ENCODE peak calls at places on chromosomes 2 and 18, in five cellular contexts. T is GM13977, W is ACHN, V is M059J, I is T-helper 2 cell. X is an unnamed sample.

GRCh38 chr2:223654384-223654915 is 52.3 kb upstream of the SCG2 start:
- DNase-seq in I (no peak), V (peak; percentile 8), T (no peak), W (no peak), X (no peak)

GRCh38 chr2:37711308-37711731 is 39.9 kb upstream of the CDC42EP3 start:
- DNase-seq in V (peak; percentile 98), I (peak; percentile 31), W (peak; percentile 98), T (no peak), X (peak; percentile 29)

GRCh38 chr2:119531292-119531691 is 7.0 kb upstream of the SCTR start:
- DNase-seq in T (no peak), W (peak; percentile 56), V (peak; percentile 10), I (no peak), X (no peak)

GRCh38 chr2:127577973-127578372 is 42.5 kb downstream of the MYO7B start:
- DNase-seq in W (no peak), I (no peak), T (no peak), V (no peak), X (no peak)

GRCh38 chr2:36731941-36732700 is 35.6 kb downstream of the VIT start:
- DNase-seq in T (no peak), I (no peak), W (no peak), V (peak; percentile 99), X (no peak)

GRCh38 chr2:85735691-85736090 is 18.1 kb upstream of the ATOH8 start:
- DNase-seq in W (no peak), I (no peak), V (no peak), T (no peak), X (no peak)

GRCh38 chr18:55927831-55928230 is 339.8 kb upstream of the TCF4 start:
- DNase-seq in W (no peak), I (no peak), T (no peak), V (peak; percentile 84), X (no peak)

GRCh38 chr2:212098966-212099365 is 439.6 kb downstream of the ERBB4 start:
- DNase-seq in T (no peak), V (no peak), I (no peak), W (no peak), X (no peak)

GRCh38 chr2:98913916-98914712 is 21.9 kb downstream of the CRACDL start:
- DNase-seq in W (peak; percentile 12), V (no peak), I (no peak), T (no peak), X (no peak)

GRCh38 chr2:80525152-80525551 is 220.6 kb upstream of the LRRTM1 start:
- DNase-seq in W (no peak), T (peak; percentile 27), V (no peak), I (no peak), X (no peak)

GRCh38 chr2:29519996-29520395 is 401.4 kb downstream of the ALK start:
- DNase-seq in W (no peak), T (no peak), I (no peak), V (peak; percentile 43), X (no peak)

GRCh38 chr2:26580151-26580550 is 61.0 kb downstream of the CIB4 start:
- DNase-seq in V (no peak), T (no peak), W (no peak), I (no peak), X (no peak)

GRCh38 chr2:1612391-1613077 is 131.8 kb downstream of the PXDN start:
- DNase-seq in T (no peak), I (no peak), W (no peak), V (no peak), X (no peak)

GRCh38 chr2:150475479-150476212 is 11.8 kb downstream of the RND3 start:
- DNase-seq in W (no peak), T (no peak), I (no peak), V (no peak), X (no peak)

GRCh38 chr2:230575640-230576324 is 136.9 kb upstream of the CAB39 start:
- DNase-seq in W (no peak), V (peak; percentile 18), I (peak; percentile 63), T (no peak), X (peak; percentile 21)

GRCh38 chr2:172839446-172839845 is 103.8 kb downstream of the RAPGEF4 start:
- DNase-seq in V (no peak), W (no peak), T (no peak), I (no peak), X (no peak)

GRCh38 chr18:79411614-79412526 is 16.1 kb downstream of the NFATC1 start:
- DNase-seq in T (no peak), V (no peak), I (no peak), W (no peak), X (no peak)

GRCh38 chr18:10495936-10496335 is 29.9 kb upstream of the NAPG start:
- DNase-seq in W (no peak), V (peak; percentile 28), I (no peak), T (no peak), X (no peak)

GRCh38 chr18:24923138-24923537 is 428.8 kb downstream of the ZNF521 start:
- DNase-seq in T (peak; percentile 26), V (no peak), W (no peak), I (no peak), X (no peak)

GRCh38 chr2:10414000-10414451 is 34.1 kb downstream of the ODC1 start:
- DNase-seq in W (peak; percentile 75), V (peak; percentile 83), I (no peak), T (peak; percentile 47), X (no peak)

GRCh38 chr2:28084564-28084963 is 194.0 kb downstream of the BABAM2 start:
- DNase-seq in W (no peak), V (peak; percentile 42), I (no peak), T (no peak), X (no peak)

X was measured in activated effector memory CD4-positive, alpha-beta T cell treated with Interleukin-2 at 50 U/mL for 16 hours.